ENCODE peak calls at places on chromosomes 3 and 15, in six cellular contexts. L is AG09319; J is T-cell; Q is stimulated activated CD4-positive, alpha-beta T cell treated with anti-CD3 and anti-CD28 coated beads, Interleukin-2, amount 100 ng/mL, for 4 hours; Y is NCI-H1105; W is mucosa of descending colon. V is an unnamed sample.

GRCh38 chr3:193556841-193557240 is 2.1 kb upstream of the ATP13A4 start:
- DNase-seq in Q (no peak), W (peak), J (no peak), Y (peak), L (no peak), V (peak)

GRCh38 chr3:40690696-40691597 is 166.2 kb downstream of the ZNF621 start:
- DNase-seq in Q (no peak), W (peak), J (no peak), Y (no peak), L (no peak), V (peak)

GRCh38 chr15:88221836-88222235 is 34.7 kb downstream of the NTRK3 start:
- DNase-seq in Y (no peak), Q (no peak), W (no peak), J (no peak), L (no peak), V (no peak)

GRCh38 chr3:191255156-191255555 is 56.1 kb downstream of the OSTN start:
- DNase-seq in J (no peak), Y (no peak), L (no peak), Q (no peak), W (no peak), V (no peak)

GRCh38 chr3:68909719-68910118 is 22.6 kb downstream of the TAFA4 start:
- DNase-seq in W (no peak), L (no peak), J (no peak), Q (no peak), Y (no peak), V (no peak)

GRCh38 chr3:10804183-10804648 is 11.8 kb upstream of the SLC6A11 start:
- DNase-seq in Q (no peak), Y (no peak), W (no peak), J (no peak), L (no peak), V (no peak)

GRCh38 chr3:172333042-172333377 is 115.2 kb downstream of the GHSR start:
- DNase-seq in Y (no peak), Q (no peak), J (no peak), L (no peak), W (no peak), V (no peak)

GRCh38 chr15:50977157-50977556 is 68.7 kb downstream of the AP4E1 start:
- DNase-seq in Y (no peak), Q (no peak), J (no peak), L (no peak), W (no peak), V (no peak)

GRCh38 chr3:13601692-13602080 is 52.8 kb downstream of the FBLN2 start:
- DNase-seq in J (no peak), L (no peak), Q (no peak), Y (no peak), W (no peak), V (no peak)

GRCh38 chr15:61749169-61749568 is 311.1 kb downstream of the VPS13C start:
- DNase-seq in Y (no peak), L (no peak), Q (no peak), W (peak), J (no peak), V (no peak)

GRCh38 chr15:45391746-45392711 is 13.7 kb upstream of the GATM start:
- DNase-seq in Q (no peak), Y (no peak), J (no peak), L (no peak), W (no peak), V (no peak)

V was measured in NCI-H2029 treated with DMSO at 0.1 percent for 48 hours.